ENCODE peak calls at places on chromosomes 5 and 9, in seven cellular contexts. R is ACHN, I is Calu3, O is NCI-H345, F is colonic mucosa, C is GM10248, Q is mucosa of gallbladder. N is an unnamed sample.

GRCh38 chr5:132024789-132025402 is 13.4 kb upstream of the ACSL6 start:
- DNase-seq in I (no peak), Q (no peak), O (no peak), C (no peak), F (no peak), R (no peak), N (no peak)

GRCh38 chr9:30925635-30926034 is 1458.8 kb upstream of the ACO1 start:
- DNase-seq in I (no peak), Q (no peak), O (no peak), F (no peak), C (no peak), R (no peak), N (no peak)

GRCh38 chr5:135376961-135377621 is 21.9 kb downstream of the MACROH2A1 start:
- DNase-seq in R (no peak), Q (no peak), I (no peak), O (no peak), C (peak; percentile 66), F (no peak), N (no peak)

GRCh38 chr9:18268381-18268780 is 205.6 kb upstream of the ADAMTSL1 start:
- DNase-seq in R (no peak), Q (no peak), F (no peak), I (peak; percentile 12), O (no peak), C (no peak), N (no peak)

GRCh38 chr5:138491669-138492551 is 26.6 kb downstream of the EGR1 start:
- DNase-seq in Q (peak; percentile 91), R (peak; percentile 83), O (peak; percentile 54), F (peak; percentile 89), I (peak; percentile 90), C (peak; percentile 96), N (peak; percentile 94)

GRCh38 chr5:128053291-128053954 is 30.1 kb upstream of the SLC12A2 start:
- DNase-seq in R (no peak), C (no peak), O (no peak), Q (no peak), I (no peak), F (no peak), N (no peak)

GRCh38 chr5:6545036-6545693 is 87.7 kb downstream of the NSUN2 start:
- DNase-seq in F (peak; percentile 11), R (no peak), Q (no peak), C (no peak), I (no peak), O (no peak), N (no peak)

GRCh38 chr9:123655681-123656423 is 274.1 kb downstream of the DENND1A start:
- DNase-seq in F (no peak), I (no peak), C (no peak), R (no peak), Q (no peak), O (no peak), N (no peak)

GRCh38 chr9:106056328-106056727 is 362.0 kb downstream of the TMEM38B start:
- DNase-seq in C (no peak), O (no peak), F (no peak), Q (no peak), R (no peak), I (no peak), N (no peak)

GRCh38 chr5:109224276-109224675 is 185.5 kb downstream of the PJA2 start:
- DNase-seq in Q (no peak), F (no peak), C (no peak), R (no peak), I (no peak), O (no peak), N (no peak)

GRCh38 chr9:108933231-108933630 is 693 bp downstream of the ELP1 start:
- DNase-seq in O (no peak), C (no peak), F (no peak), I (no peak), Q (no peak), R (peak; percentile 25), N (peak; percentile 51)

GRCh38 chr5:38672059-38672791 is 115.8 kb upstream of the LIFR start:
- DNase-seq in O (peak; percentile 22), I (no peak), Q (peak; percentile 13), F (no peak), C (no peak), R (no peak), N (no peak)